ENCODE peak calls at places on chromosomes 12 and 14, in seven cellular contexts. One of them, this sample, is unnamed.

GRCh38 chr14:88613552-88614010 is 50.7 kb downstream of the ZC3H14 start:
- DNase-seq in lung: no peak
- DNase-seq in heart left ventricle: no peak
- DNase-seq in A549: no peak
- DNase-seq in CD8-positive, alpha-beta T cell: no peak
- DNase-seq in brain microvascular endothelial cell: peak; percentile 38
- DNase-seq in AG04450: no peak
- DNase-seq in this sample: peak; percentile 22

GRCh38 chr12:22034709-22035506 is 11.1 kb upstream of the CMAS start:
- DNase-seq in lung: no peak
- DNase-seq in heart left ventricle: no peak
- DNase-seq in brain microvascular endothelial cell: peak; percentile 36
- DNase-seq in A549: no peak
- DNase-seq in CD8-positive, alpha-beta T cell: no peak
- DNase-seq in AG04450: no peak
- DNase-seq in this sample: no peak

GRCh38 chr12:41537522-41537921 is 349.4 kb downstream of the PDZRN4 start:
- DNase-seq in A549: no peak
- DNase-seq in heart left ventricle: no peak
- DNase-seq in CD8-positive, alpha-beta T cell: no peak
- DNase-seq in brain microvascular endothelial cell: no peak
- DNase-seq in lung: no peak
- DNase-seq in AG04450: no peak
- DNase-seq in this sample: no peak

GRCh38 chr12:69501154-69501895 is 31.1 kb downstream of the FRS2 start:
- DNase-seq in heart left ventricle: no peak
- DNase-seq in brain microvascular endothelial cell: no peak
- DNase-seq in A549: no peak
- DNase-seq in AG04450: no peak
- DNase-seq in CD8-positive, alpha-beta T cell: no peak
- DNase-seq in lung: no peak
- DNase-seq in this sample: peak; percentile 36

GRCh38 chr12:111409403-111410228 is 3.9 kb downstream of the SH2B3 start:
- DNase-seq in brain microvascular endothelial cell: peak; percentile 68
- DNase-seq in lung: peak; percentile 44
- DNase-seq in heart left ventricle: peak; percentile 90
- DNase-seq in CD8-positive, alpha-beta T cell: no peak
- DNase-seq in A549: no peak
- DNase-seq in AG04450: no peak
- DNase-seq in this sample: no peak

GRCh38 chr12:80189241-80189640 is 89.9 kb downstream of the OTOGL start:
- DNase-seq in brain microvascular endothelial cell: peak; percentile 61
- DNase-seq in A549: no peak
- DNase-seq in CD8-positive, alpha-beta T cell: no peak
- DNase-seq in heart left ventricle: no peak
- DNase-seq in AG04450: peak; percentile 65
- DNase-seq in lung: no peak
- DNase-seq in this sample: no peak

GRCh38 chr14:98622208-98623051 is 649.6 kb downstream of the BCL11B start:
- DNase-seq in brain microvascular endothelial cell: peak; percentile 32
- DNase-seq in CD8-positive, alpha-beta T cell: no peak
- DNase-seq in lung: peak; percentile 9
- DNase-seq in A549: no peak
- DNase-seq in heart left ventricle: no peak
- DNase-seq in AG04450: no peak
- DNase-seq in this sample: no peak

GRCh38 chr14:67762051-67762450 is 54.3 kb downstream of the ZFYVE26 start:
- DNase-seq in lung: no peak
- DNase-seq in A549: no peak
- DNase-seq in CD8-positive, alpha-beta T cell: no peak
- DNase-seq in AG04450: no peak
- DNase-seq in heart left ventricle: no peak
- DNase-seq in brain microvascular endothelial cell: no peak
- DNase-seq in this sample: no peak

GRCh38 chr12:63103489-63104131 is 47.4 kb downstream of the AVPR1A start:
- DNase-seq in A549: peak; percentile 25
- DNase-seq in heart left ventricle: no peak
- DNase-seq in CD8-positive, alpha-beta T cell: no peak
- DNase-seq in brain microvascular endothelial cell: no peak
- DNase-seq in AG04450: no peak
- DNase-seq in lung: no peak
- DNase-seq in this sample: peak; percentile 26

GRCh38 chr12:92570056-92570753 is 132.6 kb upstream of the PLEKHG7 start:
- DNase-seq in CD8-positive, alpha-beta T cell: peak; percentile 25
- DNase-seq in heart left ventricle: no peak
- DNase-seq in AG04450: peak; percentile 77
- DNase-seq in lung: peak; percentile 46
- DNase-seq in brain microvascular endothelial cell: peak; percentile 87
- DNase-seq in A549: peak; percentile 88
- DNase-seq in this sample: peak; percentile 55

GRCh38 chr14:103284574-103285467 is 49.2 kb upstream of the EIF5 start:
- DNase-seq in heart left ventricle: no peak
- DNase-seq in brain microvascular endothelial cell: peak; percentile 6
- DNase-seq in lung: no peak
- DNase-seq in A549: peak; percentile 48
- DNase-seq in AG04450: no peak
- DNase-seq in CD8-positive, alpha-beta T cell: no peak
- DNase-seq in this sample: peak; percentile 62

GRCh38 chr12:94585624-94586023 is 64.7 kb downstream of the TMCC3 start:
- DNase-seq in AG04450: no peak
- DNase-seq in brain microvascular endothelial cell: no peak
- DNase-seq in CD8-positive, alpha-beta T cell: no peak
- DNase-seq in heart left ventricle: no peak
- DNase-seq in A549: no peak
- DNase-seq in lung: no peak
- DNase-seq in this sample: no peak

GRCh38 chr14:23076785-23077408 is 18.0 kb downstream of the ACIN1 start:
- DNase-seq in brain microvascular endothelial cell: no peak
- DNase-seq in heart left ventricle: no peak
- DNase-seq in A549: peak; percentile 33
- DNase-seq in AG04450: no peak
- DNase-seq in lung: no peak
- DNase-seq in CD8-positive, alpha-beta T cell: no peak
- DNase-seq in this sample: no peak
- H3K27ac ChIP-seq in brain microvascular endothelial cell: no peak overlapping the region
- H3K27ac ChIP-seq in heart left ventricle: no peak overlapping the region
- H3K27ac ChIP-seq in A549: no peak overlapping the region
- H3K27ac ChIP-seq in AG04450: no peak overlapping the region
- H3K27ac ChIP-seq in lung: no peak overlapping the region
- H3K27ac ChIP-seq in CD8-positive, alpha-beta T cell: no peak overlapping the region
- H3K27ac ChIP-seq in this sample: no peak overlapping the region

GRCh38 chr12:9636807-9637206 is 29.1 kb upstream of the KLRB1 start:
- DNase-seq in brain microvascular endothelial cell: no peak
- DNase-seq in heart left ventricle: no peak
- DNase-seq in lung: no peak
- DNase-seq in CD8-positive, alpha-beta T cell: no peak
- DNase-seq in A549: peak; percentile 23
- DNase-seq in AG04450: no peak
- DNase-seq in this sample: no peak
- TF ChIP-seq CTCF in brain microvascular endothelial cell: peak; percentile 32
- TF ChIP-seq CTCF in heart left ventricle: no peak
- TF ChIP-seq CTCF in lung: no peak
- TF ChIP-seq CTCF in CD8-positive, alpha-beta T cell: no peak
- TF ChIP-seq CTCF in A549: no peak
- TF ChIP-seq CTCF in AG04450: no peak
- TF ChIP-seq CTCF in this sample: no peak

GRCh38 chr12:98388126-98388525 is 127.3 kb upstream of the TMPO start:
- DNase-seq in heart left ventricle: no peak
- DNase-seq in brain microvascular endothelial cell: no peak
- DNase-seq in lung: no peak
- DNase-seq in A549: no peak
- DNase-seq in CD8-positive, alpha-beta T cell: no peak
- DNase-seq in AG04450: no peak
- DNase-seq in this sample: no peak

GRCh38 chr12:98385636-98386035 is 129.8 kb upstream of the TMPO start:
- DNase-seq in CD8-positive, alpha-beta T cell: no peak
- DNase-seq in brain microvascular endothelial cell: no peak
- DNase-seq in lung: no peak
- DNase-seq in heart left ventricle: no peak
- DNase-seq in A549: no peak
- DNase-seq in AG04450: no peak
- DNase-seq in this sample: no peak
- H3K27ac ChIP-seq in CD8-positive, alpha-beta T cell: no peak overlapping the region
- H3K27ac ChIP-seq in brain microvascular endothelial cell: no peak overlapping the region
- H3K27ac ChIP-seq in lung: no peak overlapping the region
- H3K27ac ChIP-seq in heart left ventricle: no peak overlapping the region
- H3K27ac ChIP-seq in A549: no peak overlapping the region
- H3K27ac ChIP-seq in AG04450: no peak overlapping the region
- H3K27ac ChIP-seq in this sample: no peak overlapping the region

DNA sequence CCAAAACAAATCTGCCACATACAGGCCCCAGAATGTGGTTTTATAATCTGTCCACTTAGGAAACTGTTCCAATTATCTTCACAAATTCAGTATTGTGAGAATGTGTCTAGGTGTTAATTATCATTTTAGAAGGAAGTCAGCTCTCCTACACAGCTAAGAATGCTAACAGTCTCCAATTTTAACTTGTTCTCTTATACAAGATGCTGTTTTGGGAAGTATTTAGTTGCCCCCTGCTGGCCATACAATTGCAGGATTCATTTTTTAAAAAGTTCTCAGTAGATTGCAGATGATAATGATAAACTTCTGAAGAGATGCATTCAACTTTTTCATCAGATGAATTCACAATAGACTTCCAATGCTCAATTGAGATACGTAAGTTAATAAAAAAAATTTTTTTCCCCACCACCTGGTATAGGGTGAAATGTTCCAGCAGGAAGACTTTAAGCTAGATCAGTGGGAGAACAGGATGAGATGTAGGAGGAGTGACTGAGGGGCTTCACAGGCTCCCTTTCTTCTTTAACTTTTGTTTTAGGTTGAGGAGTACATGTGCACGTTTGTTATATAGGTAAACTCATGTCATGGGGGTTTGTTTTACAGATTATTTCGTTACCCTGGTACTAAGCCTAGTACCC is 27.3 kb upstream of the OSBPL8 start:
- DNase-seq in A549: peak; percentile 57
- DNase-seq in heart left ventricle: no peak
- DNase-seq in CD8-positive, alpha-beta T cell: peak; percentile 5
- DNase-seq in lung: no peak
- DNase-seq in AG04450: peak; percentile 18
- DNase-seq in brain microvascular endothelial cell: peak; percentile 67
- DNase-seq in this sample: peak; percentile 8
- TF ChIP-seq CTCF in A549: peak; percentile 80
- TF ChIP-seq CTCF in heart left ventricle: peak; percentile 78
- TF ChIP-seq CTCF in CD8-positive, alpha-beta T cell: peak; percentile 93
- TF ChIP-seq CTCF in lung: peak; percentile 42
- TF ChIP-seq CTCF in AG04450: peak; percentile 75
- TF ChIP-seq CTCF in brain microvascular endothelial cell: peak; percentile 57
- TF ChIP-seq CTCF in this sample: peak; percentile 64

DNA sequence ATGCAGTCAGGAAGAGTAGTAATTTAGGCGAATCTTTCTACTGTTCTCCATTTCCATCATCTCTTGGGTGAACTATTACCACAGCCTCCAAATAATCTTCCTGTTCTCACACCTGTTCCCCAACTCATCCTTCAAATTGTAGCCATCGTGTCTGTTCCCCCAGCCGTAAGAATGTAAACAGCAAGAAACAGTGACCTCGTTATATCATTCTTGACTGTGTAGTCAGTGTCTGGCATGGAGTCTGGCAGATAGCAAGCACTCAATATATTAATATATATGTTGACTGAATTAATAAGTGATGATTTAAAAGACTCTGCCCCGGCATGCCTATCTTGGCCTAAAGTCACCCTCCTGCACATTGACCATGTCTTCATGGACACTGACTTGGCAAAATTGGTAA is 20.3 kb downstream of the PDE6H start:
- DNase-seq in CD8-positive, alpha-beta T cell: no peak
- DNase-seq in brain microvascular endothelial cell: peak; percentile 13
- DNase-seq in lung: no peak
- DNase-seq in AG04450: no peak
- DNase-seq in A549: peak; percentile 14
- DNase-seq in heart left ventricle: no peak
- DNase-seq in this sample: no peak
- H3K27ac ChIP-seq in CD8-positive, alpha-beta T cell: no peak overlapping the region
- H3K27ac ChIP-seq in brain microvascular endothelial cell: no peak overlapping the region
- H3K27ac ChIP-seq in lung: no peak overlapping the region
- H3K27ac ChIP-seq in AG04450: no peak overlapping the region
- H3K27ac ChIP-seq in A549: no peak overlapping the region
- H3K27ac ChIP-seq in heart left ventricle: no peak overlapping the region
- H3K27ac ChIP-seq in this sample: no peak overlapping the region